ENCODE peak calls at places on chromosomes 16 and 17, in four cellular contexts. E is astrocyte of the spinal cord, N is HCEC 1CT, J is GM13977. D is an unnamed sample.

GRCh38 chr17:78935419-78936323 is 10.5 kb upstream of the TIMP2 start:
- DNase-seq in N (peak; percentile 98), E (peak; percentile 98), J (no peak), D (no peak)

GRCh38 chr16:4936991-4937781 is at the start of gene PPL:
- DNase-seq in N (no peak), E (no peak), J (peak; percentile 91), D (peak; percentile 40)

GRCh38 chr17:74206332-74206818 is 2.9 kb downstream of the RPL38 start:
- DNase-seq in N (no peak), E (no peak), J (no peak), D (no peak)

GRCh38 chr17:49435630-49436029 is 20.9 kb upstream of the PHB1 start:
- DNase-seq in J (no peak), N (no peak), E (no peak), D (no peak)

GRCh38 chr17:17252149-17252810 is 15.3 kb upstream of the FLCN start:
- DNase-seq in N (no peak), J (no peak), E (no peak), D (no peak)

GRCh38 chr17:47879028-47879585 is 16.9 kb upstream of the SP2 start:
- DNase-seq in N (no peak), E (peak; percentile 16), J (no peak), D (no peak)

GRCh38 chr17:70447588-70447987 is 278.3 kb downstream of the KCNJ2 start:
- DNase-seq in E (no peak), N (no peak), J (no peak), D (no peak)

GRCh38 chr17:45031231-45032149 is 19.9 kb downstream of the DCAKD start:
- DNase-seq in E (no peak), N (no peak), J (no peak), D (no peak)